ENCODE peak calls at places on chromosome 19, in four cellular contexts. One of them, this sample, is unnamed.

GRCh38 chr19:54030895-54031586 is 32.7 kb downstream of the VSTM1 start:
- DNase-seq in bronchial epithelial cell: no peak
- DNase-seq in heart left ventricle: no peak
- DNase-seq in PC-3: peak
- DNase-seq in this sample: peak

GRCh38 chr19:10317045-10317856 is 1.4 kb upstream of the FDX2 start:
- DNase-seq in bronchial epithelial cell: no peak
- DNase-seq in heart left ventricle: no peak
- DNase-seq in PC-3: no peak
- DNase-seq in this sample: no peak

GRCh38 chr19:45908956-45909355 is 5.6 kb downstream of the NANOS2 start:
- DNase-seq in bronchial epithelial cell: no peak
- DNase-seq in heart left ventricle: no peak
- DNase-seq in PC-3: no peak
- DNase-seq in this sample: no peak

GRCh38 chr19:2168619-2169424 is 5.1 kb downstream of the DOT1L start:
- DNase-seq in bronchial epithelial cell: peak
- DNase-seq in heart left ventricle: peak
- DNase-seq in PC-3: peak
- DNase-seq in this sample: peak

GRCh38 chr19:13573268-13573667 is 67.0 kb upstream of the CACNA1A start:
- DNase-seq in bronchial epithelial cell: no peak
- DNase-seq in heart left ventricle: no peak
- DNase-seq in PC-3: no peak
- DNase-seq in this sample: no peak

GRCh38 chr19:50476224-50476942 is at the start of the genes EMC10 and GARIN5A:
- DNase-seq in bronchial epithelial cell: peak
- DNase-seq in heart left ventricle: peak
- DNase-seq in PC-3: peak
- DNase-seq in this sample: peak

GRCh38 chr19:21677696-21678418 is 89.5 kb downstream of the ZNF100 start:
- DNase-seq in bronchial epithelial cell: no peak
- DNase-seq in heart left ventricle: no peak
- DNase-seq in PC-3: no peak
- DNase-seq in this sample: no peak

GRCh38 chr19:19613456-19613855 is 5.0 kb downstream of the PBX4 start:
- DNase-seq in bronchial epithelial cell: peak
- DNase-seq in heart left ventricle: no peak
- DNase-seq in PC-3: peak
- DNase-seq in this sample: no peak

GRCh38 chr19:8458380-8458779 is 13.6 kb downstream of the HNRNPM start:
- DNase-seq in bronchial epithelial cell: no peak
- DNase-seq in heart left ventricle: no peak
- DNase-seq in PC-3: no peak
- DNase-seq in this sample: no peak

GRCh38 chr19:5624154-5624663 is 1.3 kb downstream of the SAFB start:
- DNase-seq in bronchial epithelial cell: peak
- DNase-seq in heart left ventricle: peak
- DNase-seq in PC-3: peak
- DNase-seq in this sample: peak

GRCh38 chr19:14375055-14375581 is 6.1 kb upstream of the ADGRE5 start:
- DNase-seq in bronchial epithelial cell: no peak
- DNase-seq in heart left ventricle: peak
- DNase-seq in PC-3: no peak
- DNase-seq in this sample: no peak

GRCh38 chr19:2243274-2244121 is 5.6 kb upstream of the AMH start:
- DNase-seq in bronchial epithelial cell: no peak
- DNase-seq in heart left ventricle: no peak
- DNase-seq in PC-3: no peak
- DNase-seq in this sample: no peak

GRCh38 chr19:6677495-6677894 is 7.5 kb upstream of the TNFSF14 start:
- DNase-seq in bronchial epithelial cell: no peak
- DNase-seq in heart left ventricle: no peak
- DNase-seq in PC-3: no peak
- DNase-seq in this sample: no peak

GRCh38 chr19:16637535-16637934 is 9.5 kb upstream of the MED26 start:
- DNase-seq in bronchial epithelial cell: no peak
- DNase-seq in heart left ventricle: no peak
- DNase-seq in PC-3: no peak
- DNase-seq in this sample: no peak

GRCh38 chr19:42323473-42323851 is 2.0 kb upstream of the MEGF8 start:
- DNase-seq in bronchial epithelial cell: no peak
- DNase-seq in heart left ventricle: no peak
- DNase-seq in PC-3: no peak
- DNase-seq in this sample: no peak

DNA sequence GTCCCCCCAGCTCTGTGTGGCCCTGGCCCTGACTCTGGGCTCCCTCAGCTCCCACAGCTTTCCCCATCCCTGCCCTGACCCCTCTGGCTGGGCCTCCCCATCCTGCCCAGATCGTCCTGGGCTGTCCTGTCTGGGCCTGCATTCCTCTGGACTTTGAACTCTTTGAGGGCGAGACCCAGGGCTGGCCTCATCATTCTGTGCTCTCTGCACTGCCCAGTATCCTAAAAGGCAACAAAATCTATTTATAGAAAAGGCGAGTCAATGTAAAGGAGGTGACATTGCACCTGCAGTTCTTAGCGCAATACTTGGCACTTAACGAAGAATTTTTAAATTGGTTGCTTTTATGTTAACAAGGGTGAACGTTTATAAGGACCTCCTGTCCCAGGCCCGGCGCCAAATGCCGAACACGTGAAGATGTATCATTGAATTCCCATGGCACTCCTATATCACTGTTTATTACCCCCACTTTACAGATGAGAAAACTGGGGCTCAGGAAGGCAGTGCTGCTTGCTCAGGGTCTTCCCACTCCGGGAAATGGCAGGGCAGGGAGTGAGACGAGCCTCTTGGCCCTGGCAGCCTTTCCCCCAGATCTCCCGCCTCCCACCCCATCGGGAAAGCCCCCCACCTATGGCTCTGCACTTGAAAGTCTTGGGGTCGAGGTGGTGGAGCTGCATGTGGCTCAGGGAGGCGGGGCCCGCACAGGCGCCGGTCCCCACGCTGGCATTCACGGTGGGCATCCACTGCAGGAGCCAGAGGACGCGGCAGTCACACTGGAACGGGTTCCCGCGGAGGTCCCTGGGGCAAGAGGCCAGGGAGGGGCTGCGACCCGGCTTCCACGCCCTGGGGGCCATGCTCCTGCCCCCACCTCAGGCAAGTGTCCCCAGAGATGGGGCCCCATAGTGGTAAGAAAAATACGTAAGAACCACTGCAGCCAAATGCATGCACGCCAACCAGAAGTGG is 3.8 kb downstream of the LGI4 start:
- DNase-seq in bronchial epithelial cell: no peak
- DNase-seq in heart left ventricle: no peak
- DNase-seq in PC-3: no peak
- DNase-seq in this sample: no peak
- H3K4me3 ChIP-seq in bronchial epithelial cell: no peak
- H3K4me3 ChIP-seq in heart left ventricle: no peak
- H3K4me3 ChIP-seq in PC-3: no peak
- H3K4me3 ChIP-seq in this sample: no peak

DNA sequence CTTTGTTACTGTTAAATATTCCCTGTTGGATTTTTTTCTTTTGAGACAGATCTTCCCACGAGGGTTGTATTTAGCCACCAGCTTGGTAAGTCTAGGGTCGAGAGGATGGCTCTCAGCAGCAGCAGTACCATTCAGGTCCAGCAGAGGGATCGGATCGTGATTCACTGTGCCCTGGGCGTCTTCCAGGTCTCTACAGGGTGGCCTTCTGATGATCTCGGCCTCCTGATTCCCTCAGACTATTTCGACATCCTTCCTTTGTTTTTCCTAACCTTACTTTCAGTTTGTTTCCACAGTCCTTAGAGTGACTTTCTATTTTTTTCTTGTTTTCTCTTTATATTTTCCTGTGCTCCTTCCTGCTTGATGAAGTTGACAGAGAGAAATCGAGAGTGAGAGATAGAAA is 1436.9 kb downstream of the UQCRFS1 start:
- DNase-seq in bronchial epithelial cell: peak
- DNase-seq in heart left ventricle: no peak
- DNase-seq in PC-3: peak
- DNase-seq in this sample: peak
- TF ChIP-seq CTCF in bronchial epithelial cell: peak
- TF ChIP-seq CTCF in heart left ventricle: no peak
- TF ChIP-seq CTCF in PC-3: no peak
- TF ChIP-seq CTCF in this sample: peak

GRCh38 chr19:29831041-29831548 is 19.3 kb downstream of the CCNE1 start:
- DNase-seq in bronchial epithelial cell: peak
- DNase-seq in heart left ventricle: no peak
- DNase-seq in PC-3: peak
- DNase-seq in this sample: no peak
- H3K4me3 ChIP-seq in bronchial epithelial cell: no peak
- H3K4me3 ChIP-seq in heart left ventricle: no peak
- H3K4me3 ChIP-seq in PC-3: no peak
- H3K4me3 ChIP-seq in this sample: no peak

GRCh38 chr19:55553217-55554182 is 8.2 kb upstream of the SBK3 start:
- DNase-seq in bronchial epithelial cell: peak
- DNase-seq in heart left ventricle: no peak
- DNase-seq in PC-3: peak
- DNase-seq in this sample: no peak
- TF ChIP-seq CTCF in bronchial epithelial cell: no peak
- TF ChIP-seq CTCF in heart left ventricle: no peak
- TF ChIP-seq CTCF in PC-3: no peak
- TF ChIP-seq CTCF in this sample: no peak

GRCh38 chr19:55440411-55441105 is 2.5 kb downstream of the SHISA7 start:
- DNase-seq in bronchial epithelial cell: no peak
- DNase-seq in heart left ventricle: no peak
- DNase-seq in PC-3: no peak
- DNase-seq in this sample: no peak
- H3K4me3 ChIP-seq in bronchial epithelial cell: no peak
- H3K4me3 ChIP-seq in heart left ventricle: no peak
- H3K4me3 ChIP-seq in PC-3: no peak
- H3K4me3 ChIP-seq in this sample: no peak

DNA sequence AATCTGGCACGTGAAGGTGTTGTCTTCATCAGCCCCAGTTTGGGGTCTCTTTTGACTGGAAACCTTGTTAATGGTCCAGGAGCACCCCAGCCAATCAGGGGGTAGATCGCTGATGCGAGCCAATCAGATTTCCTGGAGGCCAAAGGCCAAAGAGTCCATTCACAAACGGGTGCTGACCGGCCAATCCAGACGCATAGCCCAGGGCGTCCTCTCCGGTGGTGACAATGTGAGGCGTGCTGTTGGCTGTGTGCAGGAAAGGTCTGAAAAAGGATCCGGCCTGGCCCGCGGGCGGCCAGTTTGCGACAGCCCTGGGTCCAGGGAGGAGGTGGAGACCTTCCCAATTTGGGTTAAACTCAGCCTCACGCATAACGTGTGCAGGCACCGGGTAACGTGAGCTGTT is 3.1 kb downstream of the MAST3 start:
- DNase-seq in bronchial epithelial cell: no peak
- DNase-seq in heart left ventricle: no peak
- DNase-seq in PC-3: no peak
- DNase-seq in this sample: no peak
- TF ChIP-seq CTCF in bronchial epithelial cell: no peak
- TF ChIP-seq CTCF in heart left ventricle: no peak
- TF ChIP-seq CTCF in PC-3: no peak
- TF ChIP-seq CTCF in this sample: no peak